ENCODE peak calls at places on chromosomes 13 and 19, in eight cellular contexts. L is astrocyte of the spinal cord, X is spleen, Y is right lobe of liver, I is cardiac fibroblast, M is mesothelial cell of epicardium, R is cardiac muscle cell, W is nephron progenitor cell. O is an unnamed sample.

GRCh38 chr19:16836115-16836905 is 7.1 kb downstream of the SIN3B start:
- DNase-seq in Y (no peak), R (no peak), M (no peak), L (no peak), X (peak), W (no peak), I (no peak), O (peak)

GRCh38 chr19:14030997-14031718 is 404 bp upstream of the IL27RA start:
- DNase-seq in M (no peak), L (no peak), W (no peak), X (no peak), R (no peak), Y (no peak), I (no peak), O (no peak)

GRCh38 chr13:114161644-114162532 is 17.2 kb upstream of the CFAP97D2 start:
- DNase-seq in W (no peak), I (peak), X (peak), M (no peak), Y (peak), R (no peak), L (no peak), O (no peak)

GRCh38 chr13:110132178-110132975 is 174.6 kb downstream of the COL4A1 start:
- DNase-seq in W (no peak), L (no peak), X (no peak), R (peak), M (no peak), I (no peak), Y (no peak), O (no peak)

GRCh38 chr13:112657850-112658445 is 31.9 kb upstream of the ATP11A start:
- DNase-seq in M (peak), X (no peak), W (no peak), L (peak), R (no peak), Y (peak), I (peak), O (no peak)

GRCh38 chr13:27302643-27303262 is 32.1 kb downstream of the RASL11A start:
- DNase-seq in L (no peak), M (no peak), R (no peak), Y (no peak), W (no peak), X (no peak), I (no peak), O (no peak)

GRCh38 chr19:46718934-46719551 is 2.1 kb upstream of the PRKD2 start:
- DNase-seq in X (peak), L (no peak), I (no peak), R (no peak), Y (no peak), M (no peak), W (no peak), O (peak)

GRCh38 chr19:2699413-2700142 is 2.9 kb downstream of the GNG7 start:
- DNase-seq in Y (no peak), X (no peak), M (no peak), R (no peak), L (no peak), I (no peak), W (no peak), O (no peak)

GRCh38 chr19:53977991-53978731 is 13.3 kb upstream of the CACNG6 start:
- DNase-seq in M (peak), W (peak), L (peak), I (peak), R (peak), X (no peak), Y (no peak), O (no peak)

GRCh38 chr19:45780448-45781281 is 1.6 kb downstream of the DMPK start:
- DNase-seq in L (no peak), X (no peak), I (no peak), R (no peak), Y (no peak), W (no peak), M (no peak), O (no peak)

GRCh38 chr13:94480672-94481145 is 1.2 kb upstream of the DCT start:
- DNase-seq in W (no peak), M (no peak), I (peak), R (no peak), Y (no peak), X (no peak), L (peak), O (no peak)

GRCh38 chr13:114099191-114099590 is 33.2 kb downstream of the RASA3 start:
- DNase-seq in W (no peak), X (peak), R (peak), Y (peak), L (peak), I (peak), M (no peak), O (no peak)

GRCh38 chr19:19406878-19407639 is 1.6 kb downstream of the GATAD2A start:
- DNase-seq in W (no peak), Y (no peak), I (peak), M (no peak), X (peak), L (peak), R (no peak), O (no peak)

GRCh38 chr19:29677001-29677781 is 11.9 kb downstream of the PLEKHF1 start:
- DNase-seq in M (no peak), I (no peak), X (peak), Y (no peak), R (no peak), L (no peak), W (no peak), O (no peak)

GRCh38 chr19:17090501-17091074 is 15.0 kb downstream of the MYO9B start:
- DNase-seq in R (no peak), W (no peak), L (no peak), M (no peak), X (no peak), Y (no peak), I (peak), O (no peak)

GRCh38 chr13:113327391-113327765 is 30.3 kb downstream of the LAMP1 start:
- DNase-seq in L (no peak), I (no peak), R (no peak), W (no peak), X (no peak), Y (peak), M (no peak), O (no peak)

GRCh38 chr19:39498262-39499081 is at the start of gene DLL3:
- DNase-seq in Y (no peak), R (peak), L (no peak), M (no peak), X (no peak), W (peak), I (no peak), O (peak)

GRCh38 chr13:43374621-43375020 is 351.2 kb downstream of the DNAJC15 start:
- DNase-seq in X (no peak), L (peak), M (no peak), I (peak), W (no peak), Y (no peak), R (no peak), O (no peak)

GRCh38 chr13:44165895-44166496 is 207.6 kb upstream of the SERP2 start:
- DNase-seq in W (no peak), M (no peak), X (no peak), R (no peak), I (no peak), Y (no peak), L (no peak), O (no peak)

GRCh38 chr13:96104516-96104915 is 14.6 kb downstream of the HS6ST3 start:
- DNase-seq in W (no peak), Y (no peak), L (no peak), X (no peak), I (no peak), M (no peak), R (no peak), O (no peak)

GRCh38 chr19:57887195-57887941 is 1.5 kb downstream of the ZNF814 start:
- DNase-seq in M (no peak), I (peak), W (no peak), R (peak), X (no peak), Y (no peak), L (no peak), O (no peak)

GRCh38 chr13:51995677-51996551 is 15.3 kb downstream of the ATP7B start:
- DNase-seq in W (no peak), Y (peak), L (peak), X (no peak), I (peak), R (no peak), M (no peak), O (no peak)

GRCh38 chr13:50594276-50594970 is 249.1 kb downstream of the DLEU7 start:
- DNase-seq in I (no peak), M (no peak), Y (no peak), X (peak), R (no peak), W (peak), L (peak), O (peak)

GRCh38 chr13:91368676-91369425 is 21.4 kb downstream of the MIR17HG start:
- DNase-seq in Y (no peak), R (no peak), W (no peak), X (no peak), I (peak), L (peak), M (no peak), O (no peak)

GRCh38 chr13:107743983-107744382 is 471.4 kb downstream of the LIG4 start:
- DNase-seq in L (peak), W (no peak), R (no peak), M (no peak), I (peak), X (no peak), Y (no peak), O (no peak)

GRCh38 chr13:38685974-38686571 is 804 bp upstream of the FREM2 start:
- DNase-seq in Y (peak), M (peak), W (peak), X (no peak), R (peak), L (peak), I (no peak), O (no peak)

GRCh38 chr19:49775742-49776370 is 9.1 kb downstream of the AP2A1 start:
- DNase-seq in W (no peak), R (no peak), M (no peak), L (no peak), I (no peak), Y (no peak), X (no peak), O (no peak)

GRCh38 chr13:108230377-108230776 is 12.2 kb downstream of the ABHD13 start:
- DNase-seq in W (no peak), M (no peak), R (no peak), L (no peak), Y (no peak), X (no peak), I (no peak), O (no peak)

GRCh38 chr13:102642475-102642874 is 45.7 kb downstream of the TPP2 start:
- DNase-seq in M (no peak), I (peak), X (no peak), Y (peak), W (no peak), R (no peak), L (peak), O (no peak)

GRCh38 chr19:56725829-56726424 is 54.4 kb upstream of the ZNF835 start:
- DNase-seq in X (no peak), I (no peak), Y (no peak), W (no peak), R (no peak), M (no peak), L (no peak), O (no peak)

GRCh38 chr19:12543855-12544254 is 7.4 kb downstream of the ZNF564 start:
- DNase-seq in X (no peak), I (peak), W (no peak), L (no peak), R (no peak), Y (no peak), M (no peak), O (no peak)

GRCh38 chr19:2084993-2085720 is 11.0 kb downstream of the MOB3A start:
- DNase-seq in X (peak), M (no peak), R (no peak), L (no peak), Y (peak), I (peak), W (no peak), O (peak)

GRCh38 chr19:17347361-17347760 is 10.0 kb downstream of the GTPBP3 start:
- DNase-seq in W (no peak), M (no peak), X (no peak), R (no peak), Y (no peak), I (peak), L (peak), O (no peak)

GRCh38 chr19:55418185-55418584 is 10.6 kb upstream of the UBE2S start:
- DNase-seq in W (peak), I (peak), L (peak), M (peak), Y (peak), R (peak), X (no peak), O (no peak)

GRCh38 chr13:48504606-48505369 is 28.1 kb downstream of the RCBTB2 start:
- DNase-seq in R (no peak), I (no peak), M (no peak), W (no peak), X (no peak), L (no peak), Y (no peak), O (no peak)

GRCh38 chr13:111031531-111031961 is 83.6 kb upstream of the ARHGEF7 start:
- DNase-seq in I (peak), L (peak), Y (no peak), M (no peak), X (no peak), R (no peak), W (no peak), O (no peak)

GRCh38 chr13:58476176-58476575 is 844.6 kb downstream of the PCDH17 start:
- DNase-seq in L (no peak), M (no peak), I (no peak), X (no peak), Y (no peak), R (no peak), W (no peak), O (no peak)

GRCh38 chr13:113458218-113459065 is 5.2 kb upstream of the ADPRHL1 start:
- DNase-seq in X (no peak), Y (peak), W (peak), L (peak), I (peak), R (peak), M (no peak), O (no peak)

GRCh38 chr13:41017153-41017552 is 2.0 kb downstream of the ELF1 start:
- DNase-seq in X (no peak), R (no peak), M (no peak), L (no peak), I (no peak), W (no peak), Y (no peak), O (no peak)

GRCh38 chr13:99278843-99279242 is 20.7 kb upstream of the GPR18 start:
- DNase-seq in R (no peak), I (no peak), W (no peak), X (no peak), M (no peak), Y (no peak), L (no peak), O (no peak)

GRCh38 chr13:99277629-99278028 is 19.4 kb upstream of the GPR18 start:
- DNase-seq in X (no peak), Y (no peak), M (no peak), L (no peak), R (no peak), W (no peak), I (no peak), O (no peak)

GRCh38 chr13:99275093-99275469 is 16.9 kb upstream of the GPR18 start:
- DNase-seq in X (no peak), L (peak), W (no peak), Y (no peak), R (no peak), I (peak), M (no peak), O (no peak)

GRCh38 chr13:99278199-99278598 is 20.0 kb upstream of the GPR18 start:
- DNase-seq in W (no peak), Y (no peak), L (no peak), R (no peak), X (no peak), I (no peak), M (no peak), O (no peak)

DNA sequence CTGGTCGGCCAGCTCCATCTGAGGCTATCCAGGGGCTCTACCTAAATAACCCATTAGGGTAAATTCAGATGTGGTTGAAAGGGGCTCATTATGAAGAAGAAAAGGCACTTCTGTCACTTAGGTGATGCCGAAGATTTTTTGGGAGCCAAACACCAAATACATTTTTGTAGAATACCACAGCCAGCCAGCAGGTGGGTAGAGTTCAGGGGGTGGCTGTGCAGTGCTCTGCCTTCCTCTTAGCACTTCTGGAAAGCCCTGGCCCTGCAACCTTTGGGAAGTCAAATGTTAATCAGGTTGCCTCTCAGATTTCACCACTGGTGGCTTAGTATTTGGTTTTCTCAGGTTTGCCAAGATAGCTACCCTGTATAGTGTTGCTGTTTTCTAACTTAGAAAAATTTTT is 18.5 kb upstream of the GPR18 start:
- DNase-seq in R (no peak), L (no peak), W (no peak), M (no peak), Y (no peak), I (no peak), X (no peak), O (no peak)
- TF ChIP-seq CTCF in R (no peak), L (no peak), W (no peak), M (no peak), Y (no peak), I (no peak), X (no peak), O (no peak)

GRCh38 chr13:98486412-98486811 is 90.5 kb downstream of the STK24 start:
- DNase-seq in Y (no peak), W (no peak), R (no peak), M (no peak), X (no peak), L (no peak), I (no peak), O (no peak)
- TF ChIP-seq CTCF in Y (no peak), W (no peak), R (no peak), M (no peak), X (no peak), L (no peak), I (no peak), O (no peak)

GRCh38 chr19:5665781-5666513 is 14.4 kb downstream of the MICOS13 start:
- DNase-seq in L (peak), M (no peak), W (no peak), R (no peak), X (peak), I (peak), Y (no peak), O (no peak)
- TF ChIP-seq CTCF in L (peak), M (no peak), W (no peak), R (peak), X (no peak), I (peak), Y (peak), O (no peak)

DNA sequence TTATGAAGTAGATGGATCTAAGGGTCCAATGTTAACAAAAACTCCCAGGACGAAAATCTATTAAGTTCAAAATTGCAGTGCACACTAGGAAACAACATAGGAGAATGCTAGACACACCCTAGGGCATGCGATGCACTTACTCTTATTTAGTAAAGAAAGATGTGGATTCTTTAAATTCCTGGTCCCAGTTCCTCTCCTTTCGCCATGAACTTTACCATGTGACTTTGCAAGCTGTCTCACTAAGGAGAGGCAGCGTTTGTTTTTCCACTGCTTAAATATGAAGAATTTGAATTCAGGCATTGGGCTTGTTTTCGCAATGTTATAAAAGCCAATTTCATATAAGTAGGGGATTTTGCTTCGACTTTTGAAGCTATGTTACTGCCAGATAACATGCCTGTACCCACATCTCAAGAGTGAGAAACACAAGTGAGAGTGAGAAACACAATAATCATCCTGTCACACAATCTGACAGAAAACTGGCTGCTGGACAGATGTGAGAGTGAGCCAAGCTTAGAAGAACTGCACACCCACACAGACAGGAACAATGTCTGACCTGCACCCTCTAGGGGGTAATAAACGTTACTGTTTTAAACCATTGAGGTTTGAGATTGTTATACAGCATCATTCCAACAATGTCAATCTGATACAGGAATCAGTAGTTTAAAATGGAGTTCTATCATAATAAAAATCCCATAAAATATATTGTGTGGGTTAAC is 1308.5 kb downstream of the SLITRK5 start:
- DNase-seq in M (no peak), R (peak), Y (no peak), X (no peak), I (peak), L (no peak), W (no peak), O (no peak)
- TF ChIP-seq CTCF in M (no peak), R (no peak), Y (no peak), X (no peak), I (no peak), L (no peak), W (no peak), O (no peak)

GRCh38 chr19:42108527-42109389 is 23.5 kb downstream of the POU2F2 start:
- DNase-seq in R (peak), M (peak), Y (peak), X (peak), W (peak), I (peak), L (peak), O (peak)
- TF ChIP-seq CTCF in R (peak), M (peak), Y (peak), X (peak), W (peak), I (peak), L (peak), O (peak)

GRCh38 chr13:61873717-61874116 is 458.1 kb upstream of the PCDH20 start:
- DNase-seq in R (no peak), I (no peak), X (no peak), L (no peak), M (no peak), W (no peak), Y (no peak), O (no peak)
- TF ChIP-seq CTCF in R (no peak), I (no peak), X (no peak), L (no peak), M (no peak), W (no peak), Y (no peak), O (no peak)

GRCh38 chr19:15644066-15644741 is 3.5 kb downstream of the CYP4F3 start:
- DNase-seq in I (no peak), M (no peak), L (no peak), R (no peak), W (no peak), Y (peak), X (no peak), O (no peak)
- TF ChIP-seq CTCF in I (no peak), M (no peak), L (no peak), R (no peak), W (no peak), Y (no peak), X (no peak), O (no peak)

DNA sequence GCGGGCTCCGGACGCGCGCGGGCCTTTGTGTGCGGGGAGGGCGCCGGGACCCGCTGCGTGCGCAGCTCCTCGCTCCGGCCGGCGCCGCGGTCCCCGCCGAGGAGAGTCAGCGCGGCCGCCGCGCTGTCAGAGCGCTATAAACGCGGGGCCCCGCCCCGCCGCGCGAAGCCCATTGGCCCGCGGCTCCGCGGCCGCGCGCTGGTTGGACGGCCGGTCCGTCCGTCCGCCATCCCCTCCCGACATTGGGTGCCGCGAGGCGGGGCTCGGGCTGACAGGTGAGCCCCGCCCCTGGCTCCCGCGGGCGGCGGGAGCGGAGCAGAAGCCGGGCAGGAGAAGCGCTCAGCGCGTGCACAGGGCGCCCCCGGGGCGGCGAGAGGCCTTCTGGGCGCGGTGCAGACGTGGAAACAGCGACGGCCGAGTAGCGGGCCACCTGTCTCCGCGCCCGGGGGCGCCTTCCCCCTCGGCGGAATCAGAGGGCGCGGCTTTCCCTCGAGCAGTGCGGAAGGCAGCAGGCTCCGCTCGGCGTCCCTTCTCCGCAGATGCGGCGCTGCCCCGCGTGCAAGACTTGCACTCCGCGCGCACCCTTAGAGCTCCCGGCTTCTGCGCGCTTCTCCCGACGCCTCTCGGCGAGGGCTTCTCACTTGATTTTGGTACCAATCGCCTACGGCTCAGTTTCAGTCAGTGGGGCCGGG is at the start of gene EFNB2:
- DNase-seq in R (peak), W (peak), M (peak), Y (peak), I (peak), X (peak), L (peak), O (peak)
- TF ChIP-seq CTCF in R (no peak), W (no peak), M (no peak), Y (no peak), I (no peak), X (no peak), L (peak), O (no peak)

O was measured in activated B cell treated with CpG ODN at 0.5 μM for 24 hours.